ENCODE peak calls at places on chromosome 3, in five cellular contexts. A is endothelial cell, H is choroid plexus epithelial cell, Z is adrenal gland, B is MCF 10A. C is an unnamed sample.
A peak's percentile ranks its signal among the peaks of the same experiment; 100 is the strongest.

GRCh38 chr3:138946554-138947302 is at the start of the genes FOXL2 and FOXL2NB:
- DNase-seq in A (peak; percentile 61), H (peak; percentile 70), Z (peak; percentile 71), B (no peak), C (no peak)

GRCh38 chr3:148477375-148477774 is 220.3 kb upstream of the AGTR1 start:
- DNase-seq in A (no peak), H (no peak), Z (no peak), B (no peak), C (no peak)

GRCh38 chr3:97971679-97972567 is at the start of gene RIOX2:
- DNase-seq in A (peak; percentile 62), H (peak; percentile 71), Z (peak; percentile 77), B (peak; percentile 69), C (peak; percentile 86)

GRCh38 chr3:185280572-185281365 is 26.9 kb upstream of the EHHADH start:
- DNase-seq in A (no peak), H (peak; percentile 79), Z (no peak), B (peak; percentile 72), C (peak; percentile 60)

GRCh38 chr3:19543212-19543841 is 390.7 kb downstream of the EFHB start:
- DNase-seq in A (peak; percentile 4), H (no peak), Z (peak; percentile 20), B (peak; percentile 55), C (peak; percentile 7)

GRCh38 chr3:111283165-111283564 is 211.5 kb downstream of the NECTIN3 start:
- DNase-seq in A (no peak), H (no peak), Z (no peak), B (no peak), C (no peak)

GRCh38 chr3:45950686-45951600 is 7.7 kb downstream of the CXCR6 start:
- DNase-seq in A (no peak), H (no peak), Z (no peak), B (no peak), C (no peak)

GRCh38 chr3:112746675-112747276 is 99.9 kb downstream of the CD200R1L start:
- DNase-seq in A (no peak), H (peak; percentile 79), Z (no peak), B (peak; percentile 55), C (no peak)

GRCh38 chr3:38990621-38991020 is 61.1 kb downstream of the SCN11A start:
- DNase-seq in A (no peak), H (no peak), Z (no peak), B (no peak), C (no peak)

GRCh38 chr3:40242638-40243037 is 66.9 kb upstream of the EIF1B start:
- DNase-seq in A (no peak), H (no peak), Z (no peak), B (no peak), C (no peak)

GRCh38 chr3:135084404-135084803 is 289.3 kb downstream of the EPHB1 start:
- DNase-seq in A (no peak), H (no peak), Z (no peak), B (no peak), C (no peak)

GRCh38 chr3:179676081-179676480 is 23.2 kb downstream of the USP13 start:
- DNase-seq in A (no peak), H (no peak), Z (no peak), B (no peak), C (no peak)

GRCh38 chr3:179961081-179962078 is 75.4 kb downstream of the PEX5L start:
- DNase-seq in A (no peak), H (no peak), Z (no peak), B (no peak), C (no peak)

GRCh38 chr3:23241256-23241655 is 38.1 kb downstream of the UBE2E2 start:
- DNase-seq in A (no peak), H (no peak), Z (no peak), B (no peak), C (no peak)

GRCh38 chr3:47193871-47194859 is 30.3 kb upstream of the SETD2 start:
- DNase-seq in A (no peak), H (peak; percentile 52), Z (no peak), B (peak; percentile 52), C (no peak)

GRCh38 chr3:50189274-50189673 is 2.1 kb upstream of the GNAT1 start:
- DNase-seq in A (peak; percentile 76), H (peak; percentile 89), Z (peak; percentile 81), B (peak; percentile 83), C (peak; percentile 77)

GRCh38 chr3:99981138-99981537 is 133.2 kb downstream of the FILIP1L start:
- DNase-seq in A (no peak), H (no peak), Z (no peak), B (no peak), C (no peak)

GRCh38 chr3:100754563-100755334 is 45.5 kb downstream of the TFG start:
- DNase-seq in A (no peak), H (no peak), Z (no peak), B (no peak), C (no peak)

GRCh38 chr3:156341831-156342416 is 213.0 kb downstream of the SSR3 start:
- DNase-seq in A (no peak), H (no peak), Z (no peak), B (no peak), C (peak; percentile 50)

GRCh38 chr3:31671976-31672375 is 139.3 kb downstream of the STT3B start:
- DNase-seq in A (no peak), H (peak; percentile 57), Z (peak; percentile 28), B (no peak), C (no peak)

GRCh38 chr3:174162550-174162949 is 696.6 kb upstream of the NAALADL2 start:
- DNase-seq in A (no peak), H (no peak), Z (no peak), B (no peak), C (no peak)

GRCh38 chr3:88668180-88668579 is 439.2 kb upstream of the EPHA3 start:
- DNase-seq in A (no peak), H (no peak), Z (no peak), B (no peak), C (no peak)

GRCh38 chr3:16060945-16061344 is 113.5 kb upstream of the GALNT15 start:
- DNase-seq in A (no peak), H (peak; percentile 97), Z (peak; percentile 76), B (peak; percentile 80), C (no peak)

GRCh38 chr3:79032686-79033318 is 735.0 kb downstream of the ROBO1 start:
- DNase-seq in A (peak; percentile 22), H (peak; percentile 81), Z (no peak), B (peak; percentile 66), C (no peak)

GRCh38 chr3:15768421-15769255 is 29.1 kb downstream of the ANKRD28 start:
- DNase-seq in A (no peak), H (peak; percentile 97), Z (peak; percentile 25), B (peak; percentile 96), C (peak; percentile 13)

GRCh38 chr3:129892486-129892856 is 1.0 kb downstream of the TMCC1 start:
- DNase-seq in A (no peak), H (no peak), Z (no peak), B (no peak), C (no peak)

GRCh38 chr3:62918752-62919151 is 43.5 kb upstream of the CADPS start:
- DNase-seq in A (no peak), H (no peak), Z (no peak), B (no peak), C (no peak)

GRCh38 chr3:141275511-141275910 is 43.9 kb downstream of the PXYLP1 start:
- DNase-seq in A (no peak), H (peak; percentile 54), Z (no peak), B (no peak), C (no peak)

GRCh38 chr3:33717616-33717865 is 513 bp downstream of the CLASP2 start:
- DNase-seq in A (peak; percentile 71), H (no peak), Z (no peak), B (peak; percentile 64), C (peak; percentile 72)

GRCh38 chr3:182644800-182645433 is 148.4 kb upstream of the ATP11B start:
- DNase-seq in A (no peak), H (no peak), Z (no peak), B (no peak), C (no peak)

GRCh38 chr3:38397320-38397719 is 50.7 kb downstream of the XYLB start:
- DNase-seq in A (peak; percentile 69), H (peak; percentile 63), Z (no peak), B (peak; percentile 45), C (no peak)

GRCh38 chr3:24096695-24097290 is 151.7 kb downstream of the NR1D2 start:
- DNase-seq in A (no peak), H (no peak), Z (no peak), B (no peak), C (no peak)

GRCh38 chr3:195549931-195550519 is 6.9 kb upstream of the PPP1R2 start:
- DNase-seq in A (no peak), H (peak; percentile 71), Z (no peak), B (no peak), C (peak; percentile 34)

GRCh38 chr3:50606596-50606995 is 5.0 kb downstream of the CISH start:
- DNase-seq in A (no peak), H (no peak), Z (no peak), B (no peak), C (no peak)

DNA sequence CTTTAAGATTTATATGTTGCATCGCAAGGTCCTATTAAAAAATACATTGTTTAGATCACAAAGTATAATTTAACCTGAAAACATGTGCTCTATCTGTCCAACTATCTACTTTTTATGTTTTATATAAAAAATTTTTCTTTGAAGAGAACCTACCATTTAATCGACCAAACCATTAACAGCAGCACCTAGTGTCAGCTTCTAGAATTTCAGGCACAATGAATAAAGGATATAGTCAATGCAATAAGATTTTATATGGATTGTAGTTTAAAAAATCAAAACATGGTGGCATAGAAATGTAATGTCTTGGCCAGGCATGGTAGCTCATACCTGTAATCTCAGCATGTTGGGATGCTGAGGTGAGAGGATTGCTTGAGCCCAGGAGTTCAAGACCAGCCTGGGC is 313.7 kb downstream of the GAP43 start:
- DNase-seq in A (no peak), H (peak; percentile 33), Z (no peak), B (no peak), C (no peak)
- TF ChIP-seq CTCF in A (peak; percentile 81), H (peak; percentile 62), Z (peak; percentile 6), B (peak; percentile 34), C (peak; percentile 23)

GRCh38 chr3:127791221-127791913 is 30.9 kb downstream of the MGLL start:
- DNase-seq in A (no peak), H (peak; percentile 91), Z (no peak), B (peak; percentile 63), C (peak; percentile 80)
- TF ChIP-seq CTCF in A (no peak), H (peak; percentile 62), Z (no peak), B (no peak), C (peak; percentile 58)

GRCh38 chr3:74631341-74631740 is 16.9 kb upstream of the CNTN3 start:
- DNase-seq in A (no peak), H (peak; percentile 48), Z (no peak), B (no peak), C (no peak)

GRCh38 chr3:74633021-74633420 is 18.6 kb upstream of the CNTN3 start:
- DNase-seq in A (no peak), H (peak; percentile 39), Z (no peak), B (no peak), C (no peak)

GRCh38 chr3:74631771-74632170 is 17.3 kb upstream of the CNTN3 start:
- DNase-seq in A (no peak), H (no peak), Z (no peak), B (no peak), C (no peak)

GRCh38 chr3:74630602-74631001 is 16.1 kb upstream of the CNTN3 start:
- DNase-seq in A (no peak), H (peak; percentile 81), Z (no peak), B (peak; percentile 42), C (no peak)
- TF ChIP-seq CTCF in A (peak; percentile 16), H (peak; percentile 60), Z (peak; percentile 3), B (no peak), C (no peak)

DNA sequence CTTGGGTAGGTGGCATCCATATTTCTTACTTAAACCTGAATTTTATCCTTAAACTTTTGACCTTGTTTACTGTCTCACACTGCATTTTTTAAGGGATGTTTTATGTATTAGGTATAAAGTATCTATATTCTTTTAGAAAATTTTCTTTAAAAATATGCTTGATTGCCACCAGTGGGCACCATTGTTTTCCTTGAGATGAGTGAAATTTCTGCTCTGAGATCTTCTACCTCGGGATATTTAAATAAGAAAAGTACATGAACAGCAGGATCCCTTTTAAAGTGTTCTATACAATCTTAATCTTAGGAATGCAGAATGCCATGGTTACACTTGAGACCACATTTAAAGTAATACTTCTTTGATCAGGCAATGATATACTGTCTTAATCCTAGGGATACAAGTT is 108.7 kb downstream of the SLMAP start:
- DNase-seq in A (no peak), H (peak; percentile 76), Z (no peak), B (peak; percentile 21), C (no peak)
- TF ChIP-seq CTCF in A (peak; percentile 44), H (peak; percentile 62), Z (peak; percentile 43), B (peak; percentile 46), C (no peak)

C was measured in GM13977.